ENCODE peak calls at places on chromosome 14, in four cellular contexts. P is HCT116, O is MM.1S, U is PC-3. D is an unnamed sample. For H3K4me1 and H3K9me2, the result is how much of the 10 kb centered on the place peaks cover.

GRCh38 chr14:56562883-56563282 is 16.7 kb upstream of the TMEM260 start:
- DNase-seq in P (no peak), O (no peak), U (peak), D (no peak)

GRCh38 chr14:104290756-104291122 is 152.4 kb downstream of the KIF26A start:
- DNase-seq in P (no peak), O (no peak), U (no peak), D (no peak)

GRCh38 chr14:52052991-52053390 is 15.9 kb downstream of the NID2 start:
- DNase-seq in P (no peak), O (no peak), U (no peak), D (no peak)

GRCh38 chr14:70731447-70732239 is 77.7 kb downstream of the MAP3K9 start:
- DNase-seq in P (no peak), O (no peak), U (peak), D (no peak)

GRCh38 chr14:20302042-20302761 is 3.5 kb downstream of the TTC5 start:
- DNase-seq in P (no peak), O (no peak), U (peak), D (no peak)

GRCh38 chr14:32259368-32260013 is 56.4 kb upstream of the RNU6-8 start:
- DNase-seq in P (peak), O (peak), U (peak), D (no peak)

GRCh38 chr14:52049271-52049670 is 19.6 kb downstream of the NID2 start:
- DNase-seq in P (no peak), O (no peak), U (no peak), D (no peak)

GRCh38 chr14:93014038-93015023 is 91.4 kb downstream of the CHGA start:
- DNase-seq in P (no peak), O (no peak), U (no peak), D (no peak)

GRCh38 chr14:55123101-55123500 is 6.0 kb upstream of the LGALS3 start:
- DNase-seq in P (no peak), O (no peak), U (peak), D (no peak)

GRCh38 chr14:97217094-97217885 is 420.1 kb downstream of the VRK1 start:
- DNase-seq in P (no peak), O (no peak), U (no peak), D (no peak)

GRCh38 chr14:51328089-51328941 is 88.3 kb downstream of the TMX1 start:
- DNase-seq in P (no peak), O (peak), U (peak), D (no peak)

GRCh38 chr14:101509730-101510371 is 51.4 kb upstream of the DIO3 start:
- DNase-seq in P (no peak), O (no peak), U (no peak), D (no peak)

GRCh38 chr14:70149766-70150165 is 39.0 kb downstream of the SLC8A3 start:
- DNase-seq in P (no peak), O (no peak), U (no peak), D (no peak)

GRCh38 chr14:88791629-88792571 is 853 bp downstream of the EML5 start:
- DNase-seq in P (no peak), O (peak), U (no peak), D (no peak)

GRCh38 chr14:66746316-66747006 is 238.5 kb downstream of the GPHN start:
- DNase-seq in P (peak), O (peak), U (peak), D (peak)

GRCh38 chr14:24425704-24426103 is 3.8 kb downstream of the CBLN3 start:
- DNase-seq in P (no peak), O (no peak), U (peak), D (no peak)

GRCh38 chr14:80468331-80469122 is 257.2 kb upstream of the DIO2 start:
- DNase-seq in P (no peak), O (no peak), U (no peak), D (no peak)

GRCh38 chr14:104184911-104185499 is 46.6 kb downstream of the KIF26A start:
- DNase-seq in P (no peak), O (no peak), U (peak), D (no peak)

GRCh38 chr14:29716150-29716549 is 211.5 kb downstream of the PRKD1 start:
- DNase-seq in P (no peak), O (no peak), U (no peak), D (no peak)

GRCh38 chr14:76574416-76574815 is 186.9 kb upstream of the VASH1 start:
- DNase-seq in P (no peak), O (no peak), U (no peak), D (no peak)

GRCh38 chr14:50801706-50802105 is 29.3 kb downstream of the NIN start:
- DNase-seq in P (no peak), O (no peak), U (peak), D (no peak)

GRCh38 chr14:97442363-97442762 is 645.2 kb downstream of the VRK1 start:
- DNase-seq in P (no peak), O (no peak), U (no peak), D (no peak)

GRCh38 chr14:53670701-53671100 is 285.9 kb downstream of the BMP4 start:
- DNase-seq in P (no peak), O (no peak), U (peak), D (no peak)

GRCh38 chr14:55074662-55075061 is 23.2 kb downstream of the MAPK1IP1L start:
- DNase-seq in P (no peak), O (peak), U (no peak), D (peak)

GRCh38 chr14:29576997-29577396 is 350.6 kb downstream of the PRKD1 start:
- DNase-seq in P (no peak), O (no peak), U (no peak), D (no peak)

GRCh38 chr14:54211562-54212308 is 185.1 kb upstream of the CDKN3 start:
- DNase-seq in P (peak), O (no peak), U (peak), D (no peak)

GRCh38 chr14:105850853-105851581 is 324.6 kb downstream of the TMEM121 start:
- DNase-seq in P (no peak), O (no peak), U (no peak), D (no peak)

GRCh38 chr14:44782775-44783238 is 178.9 kb downstream of the KLHL28 start:
- DNase-seq in P (no peak), O (no peak), U (peak), D (no peak)

GRCh38 chr14:51738754-51739153 is 87.0 kb downstream of the FRMD6 start:
- DNase-seq in P (peak), O (peak), U (no peak), D (peak)

GRCh38 chr14:39265032-39265431 is 31.3 kb downstream of the MIA2 start:
- DNase-seq in P (peak), O (no peak), U (peak), D (no peak)

GRCh38 chr14:40476005-40476404 is 1043.8 kb upstream of the FBXO33 start:
- DNase-seq in P (no peak), O (no peak), U (no peak), D (no peak)

GRCh38 chr14:59583755-59584154 is 7.1 kb upstream of the CCDC175 start:
- DNase-seq in P (no peak), O (no peak), U (peak), D (no peak)

GRCh38 chr14:24843494-24843893 is 206.5 kb downstream of the STXBP6 start:
- DNase-seq in P (no peak), O (no peak), U (no peak), D (no peak)

GRCh38 chr14:36976571-36977023 is 195.8 kb downstream of the SLC25A21 start:
- DNase-seq in P (no peak), O (no peak), U (peak), D (no peak)

GRCh38 chr14:21352587-21352986 is 31.2 kb downstream of the SUPT16H start:
- DNase-seq in P (no peak), O (no peak), U (no peak), D (no peak)

GRCh38 chr14:74980746-74981661 is 21.7 kb upstream of the EIF2B2 start:
- DNase-seq in P (no peak), O (no peak), U (peak), D (no peak)

GRCh38 chr14:34301107-34301734 is 160.8 kb downstream of the SPTSSA start:
- DNase-seq in P (peak), O (peak), U (peak), D (peak)

GRCh38 chr14:59882957-59883356 is 12.4 kb upstream of the RTN1 start:
- DNase-seq in P (peak), O (no peak), U (peak), D (peak)

GRCh38 chr14:96393292-96393691 is 1.4 kb downstream of the AK7 start:
- DNase-seq in P (no peak), O (no peak), U (no peak), D (no peak)

GRCh38 chr14:61468063-61468825 is 146.9 kb downstream of the PRKCH start:
- DNase-seq in P (no peak), O (no peak), U (no peak), D (no peak)
- H3K4me1 ChIP-seq in P (under half), O (under half), U (half or more), D (under half)

GRCh38 chr14:78512021-78512420 is 341.8 kb downstream of the NRXN3 start:
- DNase-seq in P (no peak), O (no peak), U (no peak), D (no peak)

GRCh38 chr14:78509516-78509915 is 339.3 kb downstream of the NRXN3 start:
- DNase-seq in P (no peak), O (no peak), U (no peak), D (no peak)

GRCh38 chr14:78508023-78508422 is 337.9 kb downstream of the NRXN3 start:
- DNase-seq in P (no peak), O (no peak), U (no peak), D (no peak)
- H3K9me2 ChIP-seq in P (under half), O (under half), U (under half), D (under half)

DNA sequence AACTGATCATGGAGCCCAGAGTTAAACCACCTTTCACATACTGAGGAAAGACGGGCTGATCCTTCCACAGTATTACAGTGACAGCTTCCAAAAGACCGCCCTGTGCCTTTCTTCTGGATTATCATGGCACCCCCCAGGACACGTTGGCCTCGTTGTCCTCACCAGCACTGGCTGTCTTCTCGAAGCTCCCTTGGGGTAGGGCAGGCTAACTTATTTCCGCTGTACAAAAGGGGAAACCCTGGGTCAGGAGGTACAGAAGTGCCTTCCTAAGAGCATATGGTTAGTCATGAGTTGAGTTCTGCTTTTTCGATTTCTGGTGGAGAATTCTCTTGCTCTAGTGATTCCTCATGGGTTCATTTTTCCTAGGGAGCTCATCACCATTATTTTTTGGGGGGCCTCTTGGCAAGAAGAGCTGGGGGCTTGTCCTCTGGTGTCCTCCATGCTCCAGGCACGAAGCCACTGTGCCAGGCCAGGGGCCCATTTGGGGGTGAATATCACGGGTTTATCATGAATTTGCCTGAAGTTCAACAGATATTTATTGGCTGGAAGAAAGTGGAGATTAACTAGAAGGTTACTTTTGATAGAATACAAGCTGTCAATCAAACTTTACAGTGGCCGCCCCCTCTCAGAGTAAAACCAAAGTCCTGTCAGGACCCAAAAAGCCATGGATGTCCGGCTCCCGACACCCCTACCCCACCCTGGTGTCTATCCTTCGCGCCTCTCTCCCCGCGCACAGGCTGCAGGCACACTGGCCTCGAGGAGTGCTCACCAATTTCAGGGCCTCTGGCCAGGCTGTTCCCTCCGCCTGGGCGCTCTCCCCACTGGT is 8.8 kb upstream of the TRAF3 start:
- DNase-seq in P (no peak), O (no peak), U (no peak), D (peak)
- H3K4me1 ChIP-seq in P (under half), O (under half), U (under half), D (under half)

GRCh38 chr14:98462908-98463307 is 809.1 kb downstream of the BCL11B start:
- DNase-seq in P (no peak), O (no peak), U (no peak), D (no peak)

DNA sequence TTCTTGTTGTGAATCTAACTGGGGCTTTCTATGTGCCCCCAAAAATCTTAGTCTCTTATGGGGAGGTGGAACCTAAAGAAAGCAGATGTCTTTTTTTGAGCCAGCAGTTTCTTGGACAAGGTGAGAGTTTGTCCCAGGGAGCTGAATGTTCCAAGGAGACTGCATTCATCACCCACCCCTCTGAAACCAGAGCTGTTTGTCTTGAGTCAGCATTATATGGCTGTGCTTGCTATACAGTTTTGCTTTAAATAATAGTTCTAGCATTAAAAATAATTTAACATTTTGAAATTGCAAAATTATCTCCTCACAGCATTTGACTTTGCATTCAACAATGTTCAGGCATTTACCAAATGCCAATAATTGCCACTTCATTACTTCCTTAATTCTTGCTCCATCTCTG is 813.3 kb downstream of the BCL11B start:
- DNase-seq in P (no peak), O (no peak), U (no peak), D (no peak)
- H3K9me2 ChIP-seq in P (under half), O (under half), U (under half), D (under half)